ENCODE peak calls at places on chromosomes 7 and 10, in four cellular contexts. N is choroid plexus epithelial cell, J is HCEC 1CT, W is AG08396. R is an unnamed sample.

GRCh38 chr10:69179089-69179742 is 818 bp upstream of the SUPV3L1 start:
- DNase-seq in N (no peak), J (no peak), W (peak; percentile 30), R (peak; percentile 67)

GRCh38 chr7:130897515-130898419 is 163.8 kb upstream of the KLF14 start:
- DNase-seq in N (no peak), J (no peak), W (no peak), R (peak; percentile 56)

GRCh38 chr10:117444497-117445040 is 69.3 kb upstream of the PDZD8 start:
- DNase-seq in N (no peak), J (no peak), W (no peak), R (no peak)

GRCh38 chr7:50393076-50393475 is 57.1 kb downstream of the FIGNL1 start:
- DNase-seq in N (no peak), J (no peak), W (no peak), R (no peak)

GRCh38 chr7:94182721-94183120 is 178.6 kb upstream of the BET1 start:
- DNase-seq in N (peak; percentile 43), J (no peak), W (no peak), R (peak; percentile 15)

GRCh38 chr7:105102557-105103352 is 88.8 kb downstream of the KMT2E start:
- DNase-seq in N (no peak), J (no peak), W (no peak), R (no peak)

GRCh38 chr7:7221602-7222038 is 39.3 kb downstream of the C1GALT1 start:
- DNase-seq in N (peak; percentile 50), J (peak; percentile 86), W (peak; percentile 21), R (peak; percentile 74)

GRCh38 chr7:113338297-113338696 is 219.9 kb upstream of the SMIM30 start:
- DNase-seq in N (no peak), J (no peak), W (no peak), R (no peak)

GRCh38 chr10:60394444-60394843 is 4.8 kb upstream of the ANK3 start:
- DNase-seq in N (no peak), J (no peak), W (no peak), R (no peak)

GRCh38 chr7:129227646-129228578 is 3.1 kb downstream of the AHCYL2 start:
- DNase-seq in N (no peak), J (no peak), W (no peak), R (no peak)

GRCh38 chr10:24168258-24169170 is 40.4 kb upstream of the KIAA1217 start:
- DNase-seq in N (peak; percentile 30), J (no peak), W (no peak), R (no peak)

GRCh38 chr10:98225000-98225399 is 43.0 kb downstream of the LOXL4 start:
- DNase-seq in N (peak; percentile 41), J (peak; percentile 31), W (no peak), R (peak; percentile 40)

GRCh38 chr10:122348512-122348911 is 26.0 kb upstream of the PLEKHA1 start:
- DNase-seq in N (no peak), J (no peak), W (no peak), R (no peak)

GRCh38 chr7:136940122-136940521 is 71.7 kb downstream of the CHRM2 start:
- DNase-seq in N (no peak), J (no peak), W (no peak), R (no peak)

GRCh38 chr10:72567884-72568283 is 58.0 kb downstream of the MICU1 start:
- DNase-seq in N (peak; percentile 35), J (peak; percentile 3), W (no peak), R (peak; percentile 4)

GRCh38 chr10:59336632-59337031 is 25.7 kb downstream of the FAM13C start:
- DNase-seq in N (peak; percentile 6), J (no peak), W (peak; percentile 31), R (peak; percentile 39)

GRCh38 chr10:33732176-33733025 is 397.9 kb upstream of the NRP1 start:
- DNase-seq in N (peak; percentile 79), J (no peak), W (no peak), R (peak; percentile 31)

GRCh38 chr7:142516038-142516501 is 233.2 kb upstream of the PRSS1 start:
- DNase-seq in N (peak; percentile 86), J (peak; percentile 76), W (peak; percentile 61), R (peak; percentile 91)

GRCh38 chr7:138979988-138980574 is 1.1 kb downstream of the KIAA1549 start:
- DNase-seq in N (peak; percentile 16), J (peak; percentile 22), W (no peak), R (no peak)

GRCh38 chr7:158734861-158735260 is 30.3 kb upstream of the NCAPG2 start:
- DNase-seq in N (peak; percentile 61), J (peak; percentile 74), W (no peak), R (peak; percentile 56)

GRCh38 chr10:88810196-88810961 is 7.8 kb downstream of the LIPM start:
- DNase-seq in N (peak; percentile 88), J (peak; percentile 69), W (peak; percentile 52), R (peak; percentile 86)

GRCh38 chr10:43043342-43043772 is 33.5 kb upstream of the RET start:
- DNase-seq in N (no peak), J (no peak), W (no peak), R (no peak)

GRCh38 chr7:100827330-100828226 is at the start of gene EPHB4:
- DNase-seq in N (peak; percentile 71), J (peak; percentile 76), W (peak; percentile 87), R (peak; percentile 95)

GRCh38 chr10:131851332-131851731 is 49.5 kb upstream of the PPP2R2D start:
- DNase-seq in N (no peak), J (no peak), W (no peak), R (no peak)

GRCh38 chr7:98360221-98361124 is 40.4 kb downstream of the BAIAP2L1 start:
- DNase-seq in N (peak; percentile 47), J (no peak), W (no peak), R (no peak)

GRCh38 chr7:8263048-8263447 is 1.1 kb upstream of the ICA1 start:
- DNase-seq in N (no peak), J (no peak), W (no peak), R (no peak)

GRCh38 chr10:92760609-92761008 is 70.9 kb downstream of the HHEX start:
- DNase-seq in N (peak; percentile 71), J (peak; percentile 71), W (peak; percentile 53), R (peak; percentile 55)

GRCh38 chr7:23680417-23681405 is 712 bp downstream of the FAM221A start:
- DNase-seq in N (peak; percentile 75), J (peak; percentile 60), W (peak; percentile 41), R (peak; percentile 38)

GRCh38 chr10:21261705-21262285 is 263.7 kb downstream of the SKIDA1 start:
- DNase-seq in N (no peak), J (no peak), W (no peak), R (no peak)

GRCh38 chr7:33547880-33548279 is 357.5 kb upstream of the BMPER start:
- DNase-seq in N (no peak), J (no peak), W (no peak), R (no peak)

GRCh38 chr7:76326646-76327233 is 24.3 kb downstream of the HSPB1 start:
- DNase-seq in N (peak; percentile 81), J (peak; percentile 63), W (no peak), R (no peak)

GRCh38 chr10:101829561-101830315 is 11.5 kb upstream of the OGA start:
- DNase-seq in N (peak; percentile 67), J (no peak), W (no peak), R (peak; percentile 71)